ENCODE peak calls at places on chromosomes 4 and X, in ten cellular contexts. J is WTC11, A is fibroblast of pulmonary artery, O is AG04449, P is H4, N is hypothalamus, U is iris pigment epithelial cell, T is progenitor cell of endocrine pancreas, Z is fibroblast of mammary gland, S is HCT116. I is an unnamed sample.

GRCh38 chrX:1524874-1525582 is 12.0 kb downstream of the P2RY8 start:
- DNase-seq in O (no peak), U (no peak), T (no peak), S (no peak), N (no peak), P (no peak), A (no peak), J (no peak), Z (no peak), I (no peak)

GRCh38 chr4:119726505-119726904 is 97.9 kb upstream of the PDE5A start:
- DNase-seq in P (no peak), T (no peak), J (no peak), S (no peak), O (no peak), U (peak), A (no peak), Z (no peak), N (no peak), I (no peak)

GRCh38 chrX:69028006-69028760 is 137.1 kb downstream of the PJA1 start:
- DNase-seq in O (no peak), N (no peak), Z (no peak), J (no peak), S (no peak), A (no peak), T (no peak), P (no peak), U (no peak), I (no peak)

GRCh38 chr4:84698962-84699671 is 116.2 kb downstream of the CDS1 start:
- DNase-seq in T (no peak), N (no peak), O (no peak), A (no peak), Z (no peak), U (no peak), S (no peak), P (no peak), J (no peak), I (no peak)

GRCh38 chr4:102808009-102808408 is 19.3 kb downstream of the UBE2D3 start:
- DNase-seq in N (no peak), A (no peak), J (no peak), U (no peak), P (no peak), Z (no peak), T (no peak), S (no peak), O (no peak), I (no peak)

GRCh38 chrX:99603076-99603814 is 806.8 kb downstream of the PCDH19 start:
- DNase-seq in T (no peak), S (no peak), N (no peak), P (no peak), J (no peak), A (no peak), U (no peak), O (no peak), Z (no peak), I (no peak)

GRCh38 chr4:17665852-17666251 is 51.4 kb downstream of the MED28 start:
- DNase-seq in S (no peak), A (no peak), J (no peak), O (no peak), Z (no peak), N (no peak), P (no peak), U (no peak), T (no peak), I (no peak)

GRCh38 chr4:155889036-155889793 is 14.3 kb upstream of the TDO2 start:
- DNase-seq in Z (peak), U (peak), P (peak), O (peak), N (no peak), J (no peak), T (no peak), A (peak), S (no peak), I (peak)

GRCh38 chr4:44448548-44449443 is at the start of gene KCTD8:
- DNase-seq in J (peak), Z (peak), A (peak), S (no peak), U (peak), T (peak), P (peak), O (no peak), N (peak), I (peak)

GRCh38 chrX:27186671-27187070 is 276.5 kb downstream of the PPP4R3C start:
- DNase-seq in S (peak), N (no peak), A (peak), U (peak), J (peak), T (no peak), P (peak), Z (peak), O (no peak), I (peak)